ENCODE peak calls at places on chromosomes 3 and 15, in eight cellular contexts. F is pancreas, T is IMR-90, S is hepatocyte, Y is neural progenitor cell, Q is colonic mucosa, X is right cardiac atrium, N is neuronal stem cell. H is an unnamed sample.

GRCh38 chr3:114456742-114457141 is 162.9 kb downstream of the TIGIT start:
- DNase-seq in Y (no peak), T (no peak), Q (no peak), N (no peak), F (no peak), X (no peak), S (no peak), H (no peak)

GRCh38 chr3:142019794-142020320 is 129.5 kb downstream of the TFDP2 start:
- DNase-seq in F (no peak), X (no peak), N (no peak), T (peak; percentile 41), Y (no peak), Q (no peak), S (no peak), H (no peak)

GRCh38 chr3:54670269-54671000 is 257.4 kb downstream of the LRTM1 start:
- DNase-seq in S (no peak), Y (peak; percentile 44), N (no peak), T (no peak), Q (peak; percentile 31), X (no peak), F (no peak), H (no peak)

GRCh38 chr15:84799511-84800187 is 17.5 kb upstream of the ALPK3 start:
- DNase-seq in T (no peak), S (peak; percentile 34), Q (no peak), N (no peak), F (no peak), Y (no peak), X (no peak), H (no peak)

GRCh38 chr15:99729920-99730319 is 3.3 kb downstream of the LYSMD4 start:
- DNase-seq in X (no peak), S (peak; percentile 44), Y (peak; percentile 54), F (no peak), T (peak; percentile 61), Q (peak; percentile 29), N (no peak), H (peak; percentile 73)

GRCh38 chr15:69827751-69828150 is 270.0 kb downstream of the TLE3 start:
- DNase-seq in Q (no peak), N (no peak), Y (no peak), F (no peak), S (no peak), X (no peak), T (no peak), H (no peak)

GRCh38 chr3:157294444-157294843 is 134.5 kb upstream of the CCNL1 start:
- DNase-seq in F (no peak), X (no peak), Q (no peak), S (no peak), N (no peak), Y (no peak), T (peak; percentile 45), H (no peak)

GRCh38 chr15:82184355-82184754 is 78.2 kb downstream of the EFL1 start:
- DNase-seq in S (no peak), Y (no peak), F (no peak), X (no peak), N (no peak), Q (no peak), T (no peak), H (no peak)

GRCh38 chr15:57647791-57648130 is 56.1 kb downstream of the MYZAP start:
- DNase-seq in S (peak; percentile 76), N (no peak), F (peak; percentile 34), X (no peak), Q (peak; percentile 53), T (peak; percentile 5), Y (no peak), H (no peak)

GRCh38 chr15:81400640-81401236 is 26.7 kb upstream of the TMC3 start:
- DNase-seq in N (peak; percentile 36), Q (no peak), Y (peak; percentile 53), T (peak; percentile 65), S (peak; percentile 66), F (no peak), X (no peak), H (peak; percentile 63)

GRCh38 chr3:11568503-11569155 is 75.1 kb downstream of the VGLL4 start:
- DNase-seq in N (no peak), X (peak; percentile 85), Y (no peak), T (peak; percentile 93), S (peak; percentile 44), F (no peak), Q (no peak), H (no peak)

GRCh38 chr15:34976743-34977142 is 7.2 kb upstream of the AQR start:
- DNase-seq in S (no peak), N (no peak), F (no peak), T (no peak), Y (no peak), X (no peak), Q (no peak), H (no peak)

GRCh38 chr3:11201246-11202024 is 47.1 kb downstream of the HRH1 start:
- DNase-seq in S (no peak), Y (no peak), F (no peak), X (no peak), N (no peak), T (no peak), Q (no peak), H (no peak)

GRCh38 chr15:52121896-52122295 is 9.3 kb upstream of the BCL2L10 start:
- DNase-seq in Q (no peak), X (no peak), Y (no peak), S (no peak), T (peak; percentile 59), N (no peak), F (no peak), H (peak; percentile 58)

DNA sequence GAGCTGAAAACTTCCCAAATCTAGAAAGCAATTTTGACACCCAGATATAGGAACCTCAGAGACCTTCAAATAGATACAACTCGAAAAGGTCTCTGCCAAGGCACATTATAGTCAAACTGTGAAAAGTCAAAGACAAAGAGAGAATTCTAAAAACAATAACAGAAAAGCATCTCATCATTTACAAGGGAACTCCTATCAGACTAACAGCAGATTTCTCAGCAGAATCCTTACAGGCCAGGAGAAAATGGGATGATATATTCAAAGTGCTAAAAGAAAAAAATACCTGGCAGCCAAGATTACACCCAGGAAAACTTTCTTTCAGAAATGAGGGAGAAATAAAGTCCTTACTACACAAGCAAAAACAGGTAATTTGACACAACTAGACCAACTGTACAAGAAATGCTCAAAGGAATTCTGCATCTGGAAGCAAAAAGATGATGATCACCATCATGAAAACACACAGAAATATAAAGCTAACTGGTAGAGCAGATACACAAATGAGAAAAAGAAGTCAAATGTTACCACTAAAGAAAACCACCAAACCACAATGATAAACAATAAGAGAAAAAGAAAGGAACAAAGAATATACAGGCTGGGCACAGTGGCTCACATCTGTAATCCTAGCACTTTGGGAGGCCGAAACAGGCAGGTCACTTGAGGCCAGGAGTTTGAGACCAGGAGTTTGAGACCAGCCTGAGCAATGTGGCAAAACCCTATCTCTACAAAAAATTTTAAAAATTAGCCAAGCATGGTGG is 50.4 kb downstream of the ADAM10 start:
- DNase-seq in N (no peak), Y (no peak), S (no peak), T (peak; percentile 31), F (no peak), Q (no peak), X (no peak), H (no peak)
- H3K9me3 ChIP-seq in N (peaks cover 46% of the 10 kb centered on the region), Y (peaks cover 3% of the 10 kb centered on the region), S (no peaks in the 10 kb centered on the region), T (peaks cover 3% of the 10 kb centered on the region), F (no peaks in the 10 kb centered on the region), Q (no peaks in the 10 kb centered on the region), X (no peaks in the 10 kb centered on the region), H (peaks cover 11% of the 10 kb centered on the region)

DNA sequence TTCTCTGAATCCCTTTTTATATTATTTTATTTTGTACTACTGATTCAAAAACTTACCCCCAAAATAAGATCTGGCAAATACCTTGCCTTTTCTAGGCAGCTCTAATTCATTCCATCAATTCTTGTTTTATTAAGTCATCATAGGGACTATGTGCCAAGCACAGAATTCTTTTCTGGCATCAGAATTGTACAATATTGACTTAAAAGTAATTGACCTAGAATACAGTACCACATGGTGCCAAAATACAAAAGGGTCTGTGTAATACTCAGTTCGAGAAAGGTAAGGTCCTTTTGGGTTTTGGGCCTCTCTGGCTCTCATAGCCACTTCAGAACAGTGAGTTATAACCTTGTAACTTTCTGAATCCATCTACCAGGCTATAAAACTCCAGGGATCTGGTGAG is 46.2 kb downstream of the KBTBD8 start:
- DNase-seq in X (no peak), Y (no peak), Q (no peak), T (peak; percentile 8), F (no peak), N (no peak), S (no peak), H (no peak)
- H3K9me3 ChIP-seq in X (no peaks in the 10 kb centered on the region), Y (no peaks in the 10 kb centered on the region), Q (no peaks in the 10 kb centered on the region), T (no peaks in the 10 kb centered on the region), F (no peaks in the 10 kb centered on the region), N (no peaks in the 10 kb centered on the region), S (no peaks in the 10 kb centered on the region), H (no peaks in the 10 kb centered on the region)

GRCh38 chr3:197248341-197248740 is 50.1 kb downstream of the DLG1 start:
- DNase-seq in N (no peak), Y (no peak), Q (no peak), X (no peak), F (no peak), T (no peak), S (no peak), H (no peak)
- H3K9me3 ChIP-seq in N (peaks cover 81% of the 10 kb centered on the region), Y (peaks cover 13% of the 10 kb centered on the region), Q (no peaks in the 10 kb centered on the region), X (peaks cover 1% of the 10 kb centered on the region), F (no peaks in the 10 kb centered on the region), T (peaks cover 26% of the 10 kb centered on the region), S (peaks cover 14% of the 10 kb centered on the region), H (peaks cover 16% of the 10 kb centered on the region)

GRCh38 chr15:38885001-38885400 is 320.4 kb upstream of the RASGRP1 start:
- DNase-seq in Q (no peak), F (no peak), T (peak; percentile 48), Y (no peak), N (no peak), X (no peak), S (no peak), H (peak; percentile 87)
- H3K9me3 ChIP-seq in Q (no peaks in the 10 kb centered on the region), F (no peaks in the 10 kb centered on the region), T (no peaks in the 10 kb centered on the region), Y (no peaks in the 10 kb centered on the region), N (no peaks in the 10 kb centered on the region), X (no peaks in the 10 kb centered on the region), S (no peaks in the 10 kb centered on the region), H (no peaks in the 10 kb centered on the region)

DNA sequence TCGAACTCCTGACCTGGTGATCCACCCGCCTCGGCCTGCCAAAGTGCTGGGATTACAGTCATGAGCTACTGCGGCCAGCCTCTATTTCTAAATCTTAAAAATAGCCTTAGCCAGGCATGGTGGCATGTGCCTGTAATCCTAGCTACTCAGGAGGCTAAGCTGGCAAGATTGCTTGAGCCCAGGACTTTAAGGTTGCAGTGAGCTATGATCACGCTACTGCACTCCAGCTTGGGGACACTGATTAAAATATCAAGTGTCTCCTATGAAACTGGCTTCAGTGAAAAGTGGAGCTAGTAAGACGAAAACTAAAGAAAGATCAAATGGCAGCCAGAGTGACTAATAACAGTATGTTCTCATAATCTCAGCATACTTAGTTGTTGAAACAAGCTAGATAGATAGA is 112.5 kb downstream of the STT3B start:
- DNase-seq in Y (no peak), N (no peak), X (no peak), F (no peak), T (peak; percentile 35), Q (no peak), S (no peak), H (no peak)
- H3K9me3 ChIP-seq in Y (peaks cover 9% of the 10 kb centered on the region), N (peaks cover 39% of the 10 kb centered on the region), X (no peaks in the 10 kb centered on the region), F (no peaks in the 10 kb centered on the region), T (peaks cover 22% of the 10 kb centered on the region), Q (no peaks in the 10 kb centered on the region), S (peaks cover 16% of the 10 kb centered on the region), H (no peaks in the 10 kb centered on the region)

H was measured in SJCRH30.